ENCODE peak calls at places on chromosome 15, in five cellular contexts. W, T, S, U and F are unnamed samples.

GRCh38 chr15:63763476-63764123 is 70.1 kb downstream of the HERC1 start:
- DNase-seq in U (no peak), W (no peak), T (no peak), S (no peak), F (no peak)

GRCh38 chr15:58546635-58547627 is 115.1 kb downstream of the LIPC start:
- DNase-seq in U (peak), T (peak), S (no peak), W (peak), F (peak)

GRCh38 chr15:69388259-69388658 is 25.9 kb upstream of the KIF23 start:
- DNase-seq in T (no peak), W (no peak), S (no peak), U (no peak), F (no peak)

GRCh38 chr15:69983696-69984265 is 113.9 kb downstream of the TLE3 start:
- DNase-seq in U (peak), S (no peak), W (no peak), T (no peak), F (no peak)

GRCh38 chr15:49379996-49380395 is 43.0 kb upstream of the FGF7 start:
- DNase-seq in S (no peak), T (no peak), W (no peak), U (no peak), F (no peak)

GRCh38 chr15:51110171-51110570 is 15.5 kb upstream of the TNFAIP8L3 start:
- DNase-seq in U (no peak), T (no peak), W (no peak), S (no peak), F (no peak)

GRCh38 chr15:78103406-78104118 is 11.2 kb downstream of the SH2D7 start:
- DNase-seq in W (no peak), T (peak), U (no peak), S (no peak), F (no peak)

GRCh38 chr15:74226761-74227540 is 9.2 kb upstream of the CCDC33 start:
- DNase-seq in W (no peak), S (no peak), U (no peak), T (no peak), F (no peak)

GRCh38 chr15:64456634-64457108 is 3.7 kb upstream of the ZNF609 start:
- DNase-seq in U (no peak), T (no peak), S (no peak), W (no peak), F (no peak)

GRCh38 chr15:83445653-83446052 is 1.5 kb upstream of the SH3GL3 start:
- DNase-seq in S (no peak), U (no peak), T (no peak), W (no peak), F (no peak)

GRCh38 chr15:59258317-59258716 is 51.7 kb downstream of the LDHAL6B start:
- DNase-seq in U (no peak), T (no peak), W (no peak), S (no peak), F (no peak)

GRCh38 chr15:63019539-63020109 is 22.9 kb upstream of the TPM1 start:
- DNase-seq in T (no peak), W (no peak), S (no peak), U (peak), F (peak)

GRCh38 chr15:78804391-78804792 is 6.9 kb downstream of the ADAMTS7 start:
- DNase-seq in W (no peak), T (peak), U (no peak), S (no peak), F (no peak)

GRCh38 chr15:92495468-92495867 is 101.8 kb downstream of the ST8SIA2 start:
- DNase-seq in S (no peak), U (no peak), W (no peak), T (no peak), F (no peak)

GRCh38 chr15:88681610-88682221 is 42.9 kb downstream of the ISG20 start:
- DNase-seq in U (no peak), T (no peak), W (peak), S (no peak), F (peak)

GRCh38 chr15:55319537-55320325 is 709 bp downstream of the PIGB start:
- DNase-seq in W (peak), T (no peak), S (no peak), U (peak), F (no peak)

GRCh38 chr15:63089260-63090043 is 32.2 kb upstream of the LACTB start:
- DNase-seq in W (no peak), U (peak), S (no peak), T (peak), F (no peak)

GRCh38 chr15:62125763-62126162 is 39.3 kb downstream of the C2CD4B start:
- DNase-seq in U (peak), W (peak), T (peak), S (no peak), F (no peak)

GRCh38 chr15:39804026-39804425 is 21.4 kb upstream of the FSIP1 start:
- DNase-seq in T (no peak), U (peak), S (no peak), W (no peak), F (no peak)

GRCh38 chr15:93035953-93036810 is 52.8 kb downstream of the RGMA start:
- DNase-seq in W (peak), S (no peak), U (peak), T (peak), F (peak)

GRCh38 chr15:73965094-73965729 is 26.9 kb downstream of the STOML1 start:
- DNase-seq in S (no peak), W (no peak), T (no peak), U (no peak), F (no peak)

GRCh38 chr15:27743078-27743477 is 356.0 kb downstream of the OCA2 start:
- DNase-seq in S (no peak), T (no peak), U (no peak), W (peak), F (no peak)

GRCh38 chr15:43509923-43510229 is 7.5 kb upstream of the MAP1A start:
- DNase-seq in S (no peak), U (no peak), W (no peak), T (no peak), F (no peak)

GRCh38 chr15:56468271-56468912 is 3.5 kb upstream of the MNS1 start:
- DNase-seq in W (no peak), S (no peak), U (no peak), T (no peak), F (no peak)

GRCh38 chr15:77851696-77852095 is 219.0 kb upstream of the LINGO1 start:
- DNase-seq in S (no peak), W (no peak), U (no peak), T (no peak), F (no peak)

GRCh38 chr15:94370197-94370987 is 139.0 kb downstream of the MCTP2 start:
- DNase-seq in U (no peak), T (no peak), S (no peak), W (no peak), F (no peak)

GRCh38 chr15:41821831-41822230 is 6.1 kb upstream of the JMJD7 start:
- DNase-seq in T (no peak), U (no peak), S (no peak), W (no peak), F (no peak)
- H3K27ac ChIP-seq in T (no peak), U (no peak), S (no peak), W (no peak), F (no peak)

GRCh38 chr15:66803749-66804148 is 101.7 kb downstream of the SMAD6 start:
- DNase-seq in W (no peak), U (no peak), S (no peak), T (no peak), F (no peak)
- H3K27ac ChIP-seq in W (no peak), U (peak), S (no peak), T (peak), F (peak)

GRCh38 chr15:66844041-66844746 is 142.2 kb downstream of the SMAD6 start:
- DNase-seq in S (no peak), W (no peak), U (no peak), T (no peak), F (no peak)
- H3K27ac ChIP-seq in S (no peak), W (no peak), U (no peak), T (peak), F (no peak)

GRCh38 chr15:71748327-71748726 is 62.0 kb upstream of the NR2E3 start:
- DNase-seq in S (no peak), W (no peak), T (no peak), U (peak), F (no peak)
- H3K27ac ChIP-seq in S (no peak), W (no peak), T (no peak), U (peak), F (no peak)

DNA sequence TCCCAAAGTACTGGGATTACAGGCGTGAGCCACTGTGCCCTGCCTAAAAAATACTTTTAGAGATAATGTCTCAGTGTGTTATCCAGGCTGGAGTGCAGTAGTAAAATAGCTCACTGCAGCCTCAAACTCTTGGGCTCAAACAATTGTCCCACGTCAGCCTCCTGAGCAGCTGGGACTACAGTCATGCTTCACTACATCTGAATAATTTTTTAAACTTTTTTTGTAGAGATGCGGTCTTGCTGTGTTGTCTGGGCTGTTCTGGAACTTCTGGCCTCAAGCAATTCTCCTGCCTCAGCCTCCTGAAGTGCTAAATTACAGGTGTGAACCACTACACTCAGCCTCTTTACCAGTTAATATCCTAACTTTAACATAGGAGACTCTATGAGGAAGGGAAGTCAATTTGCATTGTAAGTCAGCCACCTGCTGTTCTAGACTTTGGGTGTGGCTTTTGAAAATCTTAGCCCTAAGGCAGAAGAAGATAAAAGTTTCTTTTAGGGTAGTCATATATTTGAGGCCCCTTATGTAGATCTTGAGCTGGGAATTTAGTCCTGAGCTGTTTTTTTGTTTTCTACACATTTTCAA is 78.2 kb upstream of the RASGRP1 start:
- DNase-seq in W (no peak), S (no peak), U (no peak), T (no peak), F (no peak)
- H3K27ac ChIP-seq in W (no peak), S (no peak), U (no peak), T (no peak), F (no peak)

GRCh38 chr15:98745650-98746374 is 97.5 kb downstream of the IGF1R start:
- DNase-seq in S (no peak), T (no peak), W (no peak), U (no peak), F (no peak)

GRCh38 chr15:98745179-98745578 is 96.8 kb downstream of the IGF1R start:
- DNase-seq in W (no peak), T (no peak), U (no peak), S (no peak), F (no peak)

GRCh38 chr15:98744506-98744905 is 96.2 kb downstream of the IGF1R start:
- DNase-seq in T (no peak), S (no peak), U (no peak), W (no peak), F (no peak)

GRCh38 chr15:98746375-98746679 is 98.0 kb downstream of the IGF1R start:
- DNase-seq in W (no peak), U (no peak), S (no peak), T (no peak), F (no peak)

DNA sequence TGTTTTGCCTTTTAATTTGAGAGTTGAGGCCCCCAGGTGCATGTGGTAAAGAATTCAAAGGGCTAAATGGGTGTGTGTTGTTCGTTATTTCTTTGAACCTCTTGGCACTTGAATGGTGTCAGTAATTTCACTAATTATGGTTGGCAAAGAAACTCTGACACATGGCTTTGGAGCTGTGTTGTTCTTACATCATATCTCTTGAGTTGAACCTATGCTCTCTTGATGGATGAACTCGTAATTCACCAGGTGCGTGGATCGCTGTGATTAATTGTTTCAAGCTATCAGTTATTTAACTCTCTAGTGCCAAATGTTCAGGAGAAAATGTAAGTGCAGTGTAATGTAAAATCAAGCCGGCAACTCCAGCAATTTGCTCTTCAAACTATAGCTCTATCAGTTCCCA is 98.4 kb downstream of the IGF1R start:
- DNase-seq in U (no peak), T (no peak), W (no peak), S (no peak), F (no peak)
- H3K27ac ChIP-seq in U (no peak), T (no peak), W (no peak), S (no peak), F (no peak)

GRCh38 chr15:96181217-96181616 is 149.3 kb upstream of the NR2F2 start:
- DNase-seq in S (no peak), T (no peak), U (no peak), W (no peak), F (no peak)
- H3K27ac ChIP-seq in S (no peak), T (peak), U (peak), W (no peak), F (peak)

DNA sequence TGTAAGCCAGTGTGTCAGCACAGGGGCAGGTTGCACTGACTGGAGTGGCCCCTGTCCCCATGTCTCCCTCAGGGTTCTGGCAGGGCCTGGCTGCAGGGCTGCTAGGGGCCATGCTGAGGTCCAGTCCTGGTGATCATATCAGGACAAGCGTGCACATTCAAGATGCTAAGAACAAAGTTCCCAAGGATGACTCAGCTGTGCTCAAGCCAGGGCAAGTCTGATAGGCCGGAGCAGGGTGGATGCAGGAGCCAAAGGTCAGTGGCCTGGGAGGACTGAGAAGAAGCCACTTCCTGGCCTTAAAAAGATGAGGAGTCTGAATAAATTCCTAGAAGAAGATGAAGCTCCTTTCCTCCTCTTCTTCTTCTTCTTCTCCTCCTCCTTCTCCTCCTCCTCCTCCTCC is 353.2 kb downstream of the AGBL1 start:
- DNase-seq in S (no peak), U (no peak), T (no peak), W (no peak), F (no peak)
- H3K27ac ChIP-seq in S (no peak), U (no peak), T (no peak), W (no peak), F (no peak)

GRCh38 chr15:45630958-45631691 is 3.7 kb upstream of the SQOR start:
- DNase-seq in T (peak), W (no peak), U (peak), S (no peak), F (no peak)
- H3K27ac ChIP-seq in T (peak), W (no peak), U (peak), S (no peak), F (no peak)

GRCh38 chr15:100167884-100168375 is 173.8 kb downstream of the ADAMTS17 start:
- DNase-seq in U (no peak), W (peak), S (no peak), T (no peak), F (peak)
- H3K27ac ChIP-seq in U (no peak), W (no peak), S (no peak), T (peak), F (no peak)